ENCODE peak calls at places on chromosomes 11 and 22, in six cellular contexts. L is H1, W is HCT116, V is GM12878, N is K562, D is HepG2. I is an unnamed sample.

GRCh38 chr22:43953988-43954771 is 1.1 kb upstream of the SAMM50 start:
- DNase-seq in L (no peak), W (no peak), V (no peak), N (no peak), D (no peak), I (no peak)

GRCh38 chr11:68682531-68682931 is 1.8 kb upstream of the GAL start:
- DNase-seq in L (no peak), W (no peak), V (no peak), N (no peak), D (no peak), I (no peak)

GRCh38 chr22:24355574-24355973 is 71.8 kb upstream of the ADORA2A start:
- DNase-seq in L (no peak), W (no peak), V (no peak), N (no peak), D (no peak), I (no peak)

GRCh38 chr11:43832536-43832935 is 48.1 kb upstream of the ALKBH3 start:
- DNase-seq in L (no peak), W (no peak), V (no peak), N (no peak), D (no peak), I (no peak)

GRCh38 chr11:97078443-97078842 is 688.6 kb downstream of the JRKL start:
- DNase-seq in L (no peak), W (no peak), V (no peak), N (no peak), D (no peak), I (no peak)

GRCh38 chr22:45562537-45563361 is 60.1 kb downstream of the FBLN1 start:
- DNase-seq in L (no peak), W (no peak), V (no peak), N (no peak), D (no peak), I (no peak)

GRCh38 chr11:10366568-10367331 is 61.9 kb downstream of the ADM start:
- DNase-seq in L (peak; percentile 87), W (peak; percentile 92), V (peak; percentile 57), N (peak; percentile 68), D (peak; percentile 67), I (peak; percentile 89)

GRCh38 chr22:29470159-29470855 is 9.7 kb upstream of the NEFH start:
- DNase-seq in L (peak; percentile 99), W (peak; percentile 62), V (no peak), N (peak; percentile 81), D (peak; percentile 26), I (peak; percentile 50)

GRCh38 chr11:1503708-1504104 is 17.1 kb upstream of the MOB2 start:
- DNase-seq in L (no peak), W (no peak), V (no peak), N (no peak), D (no peak), I (no peak)

GRCh38 chr22:36156515-36157419 is 3.8 kb downstream of the APOL3 start:
- DNase-seq in L (no peak), W (no peak), V (no peak), N (peak; percentile 50), D (peak; percentile 41), I (no peak)

GRCh38 chr11:12748561-12748960 is 74.3 kb downstream of the TEAD1 start:
- DNase-seq in L (no peak), W (no peak), V (no peak), N (no peak), D (no peak), I (no peak)

GRCh38 chr22:39926175-39927152 is 25.6 kb downstream of the GRAP2 start:
- DNase-seq in L (no peak), W (no peak), V (no peak), N (no peak), D (no peak), I (no peak)

GRCh38 chr11:58939277-58939676 is at the start of gene GLYATL1:
- DNase-seq in L (no peak), W (no peak), V (no peak), N (no peak), D (no peak), I (no peak)

GRCh38 chr11:59463176-59463575 is 6.4 kb downstream of the OR4D6 start:
- DNase-seq in L (no peak), W (no peak), V (no peak), N (no peak), D (no peak), I (no peak)

GRCh38 chr11:68012843-68013610 is 2.9 kb downstream of the ALDH3B1 start:
- DNase-seq in L (no peak), W (peak; percentile 80), V (no peak), N (no peak), D (peak; percentile 96), I (peak; percentile 48)

GRCh38 chr22:38097058-38097457 is 13.1 kb upstream of the SLC16A8 start:
- DNase-seq in L (no peak), W (no peak), V (no peak), N (no peak), D (no peak), I (no peak)

GRCh38 chr11:67055812-67056211 is 835 bp upstream of the RHOD start:
- DNase-seq in L (no peak), W (no peak), V (no peak), N (peak; percentile 60), D (no peak), I (no peak)

GRCh38 chr11:132095230-132096165 is 725.1 kb downstream of the NTM start:
- DNase-seq in L (no peak), W (no peak), V (no peak), N (no peak), D (no peak), I (no peak)

GRCh38 chr22:23781533-23781932 is 5.2 kb upstream of the SMARCB1 start:
- DNase-seq in L (no peak), W (no peak), V (no peak), N (peak; percentile 43), D (no peak), I (no peak)

GRCh38 chr11:13944801-13945505 is 17.6 kb upstream of the SPON1 start:
- DNase-seq in L (no peak), W (no peak), V (no peak), N (no peak), D (no peak), I (no peak)

GRCh38 chr11:66022401-66023185 is 3.7 kb downstream of the CATSPER1 start:
- DNase-seq in L (peak; percentile 99), W (no peak), V (no peak), N (peak; percentile 90), D (peak; percentile 45), I (peak; percentile 50)

GRCh38 chr11:110479445-110480101 is 49.8 kb downstream of the FDX1 start:
- DNase-seq in L (no peak), W (no peak), V (no peak), N (peak; percentile 15), D (no peak), I (no peak)

GRCh38 chr11:62712413-62712812 is 4.9 kb downstream of the GNG3 start:
- DNase-seq in L (no peak), W (no peak), V (no peak), N (no peak), D (no peak), I (no peak)

GRCh38 chr11:11582261-11582701 is 39.5 kb downstream of the GALNT18 start:
- DNase-seq in L (peak; percentile 23), W (no peak), V (no peak), N (no peak), D (no peak), I (no peak)

GRCh38 chr11:10678106-10678505 is 15.4 kb downstream of the IRAG1 start:
- DNase-seq in L (no peak), W (no peak), V (no peak), N (no peak), D (no peak), I (no peak)

GRCh38 chr11:16612801-16613400 is 125.5 kb upstream of the C11orf58 start:
- DNase-seq in L (no peak), W (no peak), V (no peak), N (no peak), D (no peak), I (no peak)

GRCh38 chr22:17772249-17772962 is 1.9 kb downstream of the BID start:
- DNase-seq in L (no peak), W (no peak), V (no peak), N (no peak), D (no peak), I (no peak)

GRCh38 chr22:22909605-22910271 is 22.1 kb downstream of the IGLL5 start:
- DNase-seq in L (no peak), W (no peak), V (no peak), N (peak; percentile 52), D (no peak), I (no peak)

GRCh38 chr22:21632237-21632895 is at the start of gene CCDC116:
- DNase-seq in L (peak; percentile 73), W (no peak), V (no peak), N (peak; percentile 99), D (peak; percentile 81), I (no peak)

DNA sequence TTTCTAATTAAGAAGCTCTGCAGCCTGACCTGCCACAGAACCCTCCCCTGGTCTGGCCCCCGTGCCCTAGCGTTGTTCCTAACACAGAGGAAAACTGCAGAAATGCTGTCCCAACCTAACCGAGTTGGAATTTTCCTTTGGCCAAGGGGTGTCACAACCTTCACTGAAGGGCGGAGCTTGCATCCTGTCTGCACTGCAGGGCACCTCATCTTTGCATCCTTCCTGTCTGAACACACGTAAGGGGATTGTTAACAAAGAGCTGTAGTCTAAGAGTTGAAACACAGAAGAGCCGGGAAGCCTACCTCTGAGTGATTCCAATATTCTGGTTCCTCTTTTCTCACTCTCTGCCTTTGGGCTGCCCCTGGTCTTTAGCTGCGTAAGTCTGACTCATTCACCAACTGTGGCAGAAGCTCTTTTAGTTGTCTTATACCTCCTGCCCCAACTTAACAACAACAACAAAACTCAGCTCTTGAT is 1.6 kb downstream of the DIXDC1 start:
- DNase-seq in L (no peak), W (no peak), V (peak; percentile 71), N (no peak), D (peak; percentile 76), I (no peak)
- TF ChIP-seq ZNF274 in L (no peak), W (no peak), V (no peak), N (no peak), D (no peak), I (no peak)

GRCh38 chr22:49425356-49425755 is 402.3 kb downstream of the BRD1 start:
- DNase-seq in L (no peak), W (no peak), V (no peak), N (no peak), D (no peak), I (no peak)
- H3K9ac ChIP-seq in L (no peak overlapping the region), W (no peak overlapping the region), V (no peak overlapping the region), N (no peak overlapping the region), D (no peak overlapping the region), I (no peak overlapping the region)

GRCh38 chr11:120540744-120541143 is 29.2 kb downstream of the GRIK4 start:
- DNase-seq in L (no peak), W (no peak), V (no peak), N (no peak), D (peak; percentile 63), I (no peak)

GRCh38 chr11:120537996-120538395 is 26.4 kb downstream of the GRIK4 start:
- DNase-seq in L (no peak), W (no peak), V (no peak), N (no peak), D (no peak), I (no peak)

GRCh38 chr11:120538707-120539106 is 27.2 kb downstream of the GRIK4 start:
- DNase-seq in L (no peak), W (no peak), V (no peak), N (no peak), D (no peak), I (no peak)

GRCh38 chr11:120536797-120537169 is 25.2 kb downstream of the GRIK4 start:
- DNase-seq in L (no peak), W (no peak), V (no peak), N (no peak), D (no peak), I (no peak)

GRCh38 chr11:120539681-120540369 is 28.3 kb downstream of the GRIK4 start:
- DNase-seq in L (no peak), W (peak; percentile 19), V (no peak), N (no peak), D (no peak), I (no peak)
- H3K4me3 ChIP-seq in L (no peak overlapping the region), W (no peak overlapping the region), V (no peak overlapping the region), N (no peak overlapping the region), D (no peak overlapping the region), I (no peak overlapping the region)

GRCh38 chr22:49999901-50000586 is 12.5 kb downstream of the IL17REL start:
- DNase-seq in L (peak; percentile 82), W (no peak), V (no peak), N (no peak), D (no peak), I (no peak)
- TF ChIP-seq ZNF274 in L (no peak), W (no peak), V (no peak), N (no peak), D (no peak), I (no peak)

I was measured in NT2/D1.